ENCODE peak calls at places on chromosome 18, in ten cellular contexts. U is stimulated activated CD4-positive, alpha-beta T cell treated with anti-CD3 and anti-CD28 coated beads, TNF-alpha, amount 100 ng/mL, for 4 hours; H is AG08396; K is lower lobe of right lung; J is DMS79 treated with DMSO at 0.1 percent for 48 hours; Y is activated T-helper 1 cell treated with anti-CD3 and anti-CD28 coated beads, Interleukin-12 subunit alpha, Interleukin-12 subunit beta, Interleukin-2, Interleukin-4 antibody, amounts not matched to agents 30 ng/mL and 10 ng/mL and 1 ng/mL, durations not matched to agents 14 hours and 24 hours and 36 hours; D is fibroblast of mammary gland; P is activated T-cell treated with anti-CD3 and anti-CD28 coated beads for 1 hour; V is astrocyte of the spinal cord; I is activated naive CD8-positive, alpha-beta T cell treated with anti-CD3 and anti-CD28 coated beads, Interleukin-2, amount 50 U/mL, for 24 hours. M is an unnamed sample.

GRCh38 chr18:46290440-46291020 is 186.3 kb downstream of the HAUS1 start:
- DNase-seq in U (no peak), H (no peak), K (no peak), J (no peak), Y (no peak), D (no peak), P (no peak), V (no peak), I (no peak), M (no peak)

GRCh38 chr18:22250591-22250996 is 81.2 kb downstream of the GATA6 start:
- DNase-seq in U (no peak), H (no peak), K (no peak), J (no peak), Y (no peak), D (peak), P (no peak), V (peak), I (no peak), M (no peak)

GRCh38 chr18:21463718-21464117 is 136.8 kb downstream of the ESCO1 start:
- DNase-seq in U (no peak), H (no peak), K (no peak), J (no peak), Y (no peak), D (no peak), P (no peak), V (no peak), I (no peak), M (no peak)

GRCh38 chr18:74796928-74797576 is 199.4 kb downstream of the ZNF407 start:
- DNase-seq in U (no peak), H (peak), K (no peak), J (no peak), Y (no peak), D (peak), P (no peak), V (peak), I (no peak), M (no peak)

GRCh38 chr18:61876899-61877298 is 15.9 kb downstream of the RNF152 start:
- DNase-seq in U (no peak), H (no peak), K (no peak), J (no peak), Y (no peak), D (no peak), P (no peak), V (no peak), I (no peak), M (no peak)

GRCh38 chr18:8937112-8937641 is 165.3 kb upstream of the NDUFV2 start:
- DNase-seq in U (no peak), H (no peak), K (no peak), J (no peak), Y (no peak), D (no peak), P (no peak), V (no peak), I (no peak), M (no peak)

GRCh38 chr18:5628512-5629255 is 84.9 kb upstream of the EPB41L3 start:
- DNase-seq in U (no peak), H (peak), K (peak), J (no peak), Y (no peak), D (peak), P (no peak), V (peak), I (peak), M (peak)

GRCh38 chr18:58176915-58177717 is 133.1 kb downstream of the NEDD4L start:
- DNase-seq in U (no peak), H (peak), K (no peak), J (no peak), Y (no peak), D (peak), P (no peak), V (peak), I (no peak), M (no peak)

GRCh38 chr18:2846638-2847340 is at the start of gene EMILIN2:
- DNase-seq in U (no peak), H (peak), K (peak), J (no peak), Y (peak), D (peak), P (peak), V (peak), I (peak), M (no peak)

GRCh38 chr18:22872894-22873537 is 60.1 kb upstream of the RBBP8 start:
- DNase-seq in U (no peak), H (no peak), K (no peak), J (no peak), Y (no peak), D (no peak), P (no peak), V (no peak), I (no peak), M (no peak)

GRCh38 chr18:48657446-48658120 is 118.8 kb downstream of the CTIF start:
- DNase-seq in U (no peak), H (no peak), K (no peak), J (no peak), Y (no peak), D (peak), P (no peak), V (peak), I (no peak), M (no peak)

GRCh38 chr18:68797901-68798300 is at the start of gene CCDC102B:
- DNase-seq in U (no peak), H (peak), K (no peak), J (no peak), Y (no peak), D (peak), P (no peak), V (peak), I (no peak), M (no peak)

GRCh38 chr18:3221496-3221895 is 1.7 kb upstream of the MYOM1 start:
- DNase-seq in U (no peak), H (no peak), K (no peak), J (no peak), Y (no peak), D (no peak), P (no peak), V (no peak), I (no peak), M (no peak)

GRCh38 chr18:2847341-2848144 is 737 bp downstream of the EMILIN2 start:
- DNase-seq in U (no peak), H (peak), K (peak), J (no peak), Y (peak), D (peak), P (peak), V (peak), I (peak), M (no peak)

GRCh38 chr18:44548291-44549221 is 132.1 kb upstream of the SETBP1 start:
- DNase-seq in U (no peak), H (no peak), K (no peak), J (no peak), Y (no peak), D (peak), P (no peak), V (peak), I (no peak), M (no peak)

GRCh38 chr18:7600528-7601248 is 33.6 kb downstream of the PTPRM start:
- DNase-seq in U (no peak), H (no peak), K (no peak), J (no peak), Y (no peak), D (no peak), P (no peak), V (no peak), I (no peak), M (no peak)

GRCh38 chr18:5900249-5900648 is 4.9 kb upstream of the TMEM200C start:
- DNase-seq in U (no peak), H (no peak), K (no peak), J (no peak), Y (no peak), D (no peak), P (no peak), V (peak), I (no peak), M (no peak)

GRCh38 chr18:77081387-77081773 is 51.2 kb downstream of the MBP start:
- DNase-seq in U (no peak), H (no peak), K (no peak), J (no peak), Y (no peak), D (peak), P (no peak), V (peak), I (no peak), M (no peak)

GRCh38 chr18:80166240-80166639 is 57.2 kb downstream of the ADNP2 start:
- DNase-seq in U (no peak), H (no peak), K (peak), J (no peak), Y (no peak), D (no peak), P (no peak), V (no peak), I (no peak), M (no peak)

GRCh38 chr18:13797157-13797611 is 26.8 kb upstream of the MC5R start:
- DNase-seq in U (no peak), H (no peak), K (no peak), J (peak), Y (no peak), D (no peak), P (no peak), V (peak), I (no peak), M (no peak)

GRCh38 chr18:58792086-58792485 is 72.6 kb upstream of the ZNF532 start:
- DNase-seq in U (no peak), H (no peak), K (no peak), J (no peak), Y (no peak), D (no peak), P (no peak), V (no peak), I (no peak), M (no peak)

GRCh38 chr18:48715651-48716354 is 177.0 kb downstream of the CTIF start:
- DNase-seq in U (no peak), H (no peak), K (peak), J (no peak), Y (no peak), D (no peak), P (no peak), V (no peak), I (no peak), M (peak)

GRCh38 chr18:78521744-78522143 is 457.9 kb upstream of the SALL3 start:
- DNase-seq in U (no peak), H (no peak), K (no peak), J (no peak), Y (no peak), D (no peak), P (no peak), V (no peak), I (no peak), M (no peak)

GRCh38 chr18:76357174-76357573 is 137.9 kb downstream of the ZNF516 start:
- DNase-seq in U (no peak), H (no peak), K (no peak), J (no peak), Y (no peak), D (no peak), P (no peak), V (no peak), I (no peak), M (no peak)

GRCh38 chr18:58205087-58205779 is 161.2 kb downstream of the NEDD4L start:
- DNase-seq in U (no peak), H (peak), K (no peak), J (no peak), Y (no peak), D (peak), P (no peak), V (peak), I (no peak), M (no peak)

GRCh38 chr18:26190506-26190905 is 35.7 kb upstream of the TAF4B start:
- DNase-seq in U (peak), H (no peak), K (no peak), J (no peak), Y (peak), D (no peak), P (peak), V (no peak), I (peak), M (no peak)